ENCODE peak calls at places on chromosome 5, in eight cellular contexts. One of them, this sample, is unnamed.

GRCh38 chr5:158968160-158968559 is 131.6 kb downstream of the EBF1 start:
- DNase-seq in fibroblast of lung: no peak
- DNase-seq in astrocyte: no peak
- DNase-seq in sigmoid colon: no peak
- DNase-seq in heart left ventricle: no peak
- DNase-seq in Caco-2: no peak
- DNase-seq in heart right ventricle: no peak
- DNase-seq in body of pancreas: no peak
- DNase-seq in this sample: no peak

GRCh38 chr5:56039985-56040384 is 45.2 kb upstream of the IL6ST start:
- DNase-seq in Caco-2: no peak
- DNase-seq in fibroblast of lung: no peak
- DNase-seq in astrocyte: peak; percentile 34
- DNase-seq in heart left ventricle: no peak
- DNase-seq in sigmoid colon: no peak
- DNase-seq in heart right ventricle: no peak
- DNase-seq in body of pancreas: no peak
- DNase-seq in this sample: no peak

GRCh38 chr5:53261245-53261644 is 151.7 kb upstream of the MOCS2 start:
- DNase-seq in fibroblast of lung: peak; percentile 18
- DNase-seq in heart right ventricle: no peak
- DNase-seq in astrocyte: no peak
- DNase-seq in heart left ventricle: no peak
- DNase-seq in sigmoid colon: no peak
- DNase-seq in Caco-2: no peak
- DNase-seq in body of pancreas: no peak
- DNase-seq in this sample: no peak

GRCh38 chr5:137609122-137609521 is 110.0 kb upstream of the SPOCK1 start:
- DNase-seq in Caco-2: no peak
- DNase-seq in body of pancreas: no peak
- DNase-seq in astrocyte: peak; percentile 31
- DNase-seq in sigmoid colon: no peak
- DNase-seq in fibroblast of lung: no peak
- DNase-seq in heart right ventricle: no peak
- DNase-seq in heart left ventricle: no peak
- DNase-seq in this sample: no peak

GRCh38 chr5:64921386-64921785 is 152.7 kb downstream of the CWC27 start:
- DNase-seq in heart left ventricle: no peak
- DNase-seq in Caco-2: no peak
- DNase-seq in sigmoid colon: no peak
- DNase-seq in heart right ventricle: no peak
- DNase-seq in astrocyte: no peak
- DNase-seq in fibroblast of lung: no peak
- DNase-seq in body of pancreas: no peak
- DNase-seq in this sample: no peak

GRCh38 chr5:51386916-51387853 is 3.9 kb downstream of the ISL1 start:
- DNase-seq in Caco-2: no peak
- DNase-seq in heart right ventricle: no peak
- DNase-seq in sigmoid colon: peak; percentile 68
- DNase-seq in astrocyte: no peak
- DNase-seq in body of pancreas: no peak
- DNase-seq in fibroblast of lung: no peak
- DNase-seq in heart left ventricle: no peak
- DNase-seq in this sample: no peak

GRCh38 chr5:37005946-37006540 is 129.5 kb downstream of the NIPBL start:
- DNase-seq in astrocyte: peak; percentile 6
- DNase-seq in sigmoid colon: no peak
- DNase-seq in heart left ventricle: no peak
- DNase-seq in body of pancreas: no peak
- DNase-seq in fibroblast of lung: peak; percentile 53
- DNase-seq in heart right ventricle: no peak
- DNase-seq in Caco-2: no peak
- DNase-seq in this sample: no peak

GRCh38 chr5:2320611-2321010 is 430.9 kb downstream of the IRX2 start:
- DNase-seq in sigmoid colon: no peak
- DNase-seq in heart left ventricle: no peak
- DNase-seq in fibroblast of lung: no peak
- DNase-seq in heart right ventricle: no peak
- DNase-seq in astrocyte: no peak
- DNase-seq in body of pancreas: no peak
- DNase-seq in Caco-2: no peak
- DNase-seq in this sample: no peak

GRCh38 chr5:60259730-60260129 is 366.2 kb upstream of the PDE4D start:
- DNase-seq in heart right ventricle: no peak
- DNase-seq in heart left ventricle: no peak
- DNase-seq in fibroblast of lung: no peak
- DNase-seq in Caco-2: no peak
- DNase-seq in body of pancreas: peak; percentile 9
- DNase-seq in astrocyte: no peak
- DNase-seq in sigmoid colon: no peak
- DNase-seq in this sample: no peak

GRCh38 chr5:53643445-53643844 is 83.0 kb downstream of the NDUFS4 start:
- DNase-seq in heart right ventricle: no peak
- DNase-seq in body of pancreas: no peak
- DNase-seq in sigmoid colon: no peak
- DNase-seq in astrocyte: peak; percentile 12
- DNase-seq in fibroblast of lung: no peak
- DNase-seq in Caco-2: no peak
- DNase-seq in heart left ventricle: no peak
- DNase-seq in this sample: no peak

GRCh38 chr5:81852277-81853004 is 101.5 kb upstream of the SSBP2 start:
- DNase-seq in astrocyte: peak; percentile 61
- DNase-seq in fibroblast of lung: peak; percentile 40
- DNase-seq in body of pancreas: peak; percentile 16
- DNase-seq in heart left ventricle: peak; percentile 33
- DNase-seq in heart right ventricle: no peak
- DNase-seq in Caco-2: no peak
- DNase-seq in sigmoid colon: peak; percentile 73
- DNase-seq in this sample: peak; percentile 80

GRCh38 chr5:101045689-101046088 is 142.6 kb upstream of the ST8SIA4 start:
- DNase-seq in fibroblast of lung: peak; percentile 43
- DNase-seq in Caco-2: no peak
- DNase-seq in sigmoid colon: no peak
- DNase-seq in body of pancreas: no peak
- DNase-seq in heart right ventricle: no peak
- DNase-seq in heart left ventricle: no peak
- DNase-seq in astrocyte: no peak
- DNase-seq in this sample: no peak

GRCh38 chr5:172985596-172985995 is 2.0 kb downstream of the ATP6V0E1 start:
- DNase-seq in sigmoid colon: no peak
- DNase-seq in body of pancreas: no peak
- DNase-seq in astrocyte: no peak
- DNase-seq in fibroblast of lung: no peak
- DNase-seq in heart left ventricle: no peak
- DNase-seq in Caco-2: no peak
- DNase-seq in heart right ventricle: no peak
- DNase-seq in this sample: no peak

GRCh38 chr5:60944904-60945759 is at the start of the genes ERCC8 and NDUFAF2:
- DNase-seq in heart left ventricle: peak; percentile 95
- DNase-seq in body of pancreas: peak; percentile 93
- DNase-seq in sigmoid colon: peak; percentile 95
- DNase-seq in Caco-2: peak; percentile 93
- DNase-seq in fibroblast of lung: peak; percentile 91
- DNase-seq in heart right ventricle: peak; percentile 92
- DNase-seq in astrocyte: peak; percentile 86
- DNase-seq in this sample: peak; percentile 96

GRCh38 chr5:126103872-126104271 is 319.3 kb upstream of the GRAMD2B start:
- DNase-seq in Caco-2: no peak
- DNase-seq in heart left ventricle: no peak
- DNase-seq in heart right ventricle: no peak
- DNase-seq in astrocyte: no peak
- DNase-seq in fibroblast of lung: no peak
- DNase-seq in sigmoid colon: no peak
- DNase-seq in body of pancreas: no peak
- DNase-seq in this sample: no peak

GRCh38 chr5:139597134-139597533 is 36.0 kb downstream of the UBE2D2 start:
- DNase-seq in Caco-2: no peak
- DNase-seq in heart left ventricle: no peak
- DNase-seq in body of pancreas: no peak
- DNase-seq in sigmoid colon: no peak
- DNase-seq in heart right ventricle: no peak
- DNase-seq in fibroblast of lung: no peak
- DNase-seq in astrocyte: no peak
- DNase-seq in this sample: no peak

GRCh38 chr5:112238473-112238872 is 180.6 kb downstream of the EPB41L4A start:
- DNase-seq in Caco-2: no peak
- DNase-seq in body of pancreas: no peak
- DNase-seq in heart left ventricle: no peak
- DNase-seq in fibroblast of lung: no peak
- DNase-seq in heart right ventricle: no peak
- DNase-seq in astrocyte: no peak
- DNase-seq in sigmoid colon: no peak
- DNase-seq in this sample: no peak

GRCh38 chr5:57690724-57691123 is 208.1 kb upstream of the ACTBL2 start:
- DNase-seq in fibroblast of lung: no peak
- DNase-seq in sigmoid colon: no peak
- DNase-seq in astrocyte: no peak
- DNase-seq in heart left ventricle: no peak
- DNase-seq in Caco-2: no peak
- DNase-seq in body of pancreas: no peak
- DNase-seq in heart right ventricle: no peak
- DNase-seq in this sample: no peak
- H3K36me3 ChIP-seq in fibroblast of lung: no peaks in the 10 kb centered on the region
- H3K36me3 ChIP-seq in sigmoid colon: no peaks in the 10 kb centered on the region
- H3K36me3 ChIP-seq in astrocyte: no peaks in the 10 kb centered on the region
- H3K36me3 ChIP-seq in heart left ventricle: no peaks in the 10 kb centered on the region
- H3K36me3 ChIP-seq in Caco-2: no peaks in the 10 kb centered on the region
- H3K36me3 ChIP-seq in body of pancreas: no peaks in the 10 kb centered on the region
- H3K36me3 ChIP-seq in heart right ventricle: no peaks in the 10 kb centered on the region
- H3K36me3 ChIP-seq in this sample: no peaks in the 10 kb centered on the region

DNA sequence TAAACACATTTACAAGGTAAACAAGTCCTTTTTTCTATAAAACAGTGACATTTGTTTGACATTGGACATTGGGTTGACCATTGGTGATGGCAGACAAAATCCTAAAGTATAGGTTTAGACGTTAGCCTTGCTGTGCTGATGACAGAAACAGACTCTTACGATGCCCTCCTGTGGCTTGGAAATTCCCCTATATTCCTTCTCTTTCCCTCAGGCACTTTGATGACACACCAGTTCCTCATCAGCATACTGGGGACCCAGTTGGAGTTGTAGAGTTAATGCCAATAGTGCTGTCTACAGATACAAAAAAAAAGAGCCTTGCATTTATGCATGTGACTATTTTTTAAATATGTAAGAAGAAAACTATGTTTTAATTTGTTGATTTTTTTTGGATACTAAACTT is 75.8 kb upstream of the SNCAIP start:
- DNase-seq in heart right ventricle: no peak
- DNase-seq in sigmoid colon: no peak
- DNase-seq in Caco-2: no peak
- DNase-seq in body of pancreas: no peak
- DNase-seq in astrocyte: no peak
- DNase-seq in fibroblast of lung: no peak
- DNase-seq in heart left ventricle: no peak
- DNase-seq in this sample: no peak
- H3K36me3 ChIP-seq in heart right ventricle: no peaks in the 10 kb centered on the region
- H3K36me3 ChIP-seq in sigmoid colon: no peaks in the 10 kb centered on the region
- H3K36me3 ChIP-seq in Caco-2: no peaks in the 10 kb centered on the region
- H3K36me3 ChIP-seq in body of pancreas: no peaks in the 10 kb centered on the region
- H3K36me3 ChIP-seq in astrocyte: no peaks in the 10 kb centered on the region
- H3K36me3 ChIP-seq in fibroblast of lung: no peaks in the 10 kb centered on the region
- H3K36me3 ChIP-seq in heart left ventricle: no peaks in the 10 kb centered on the region
- H3K36me3 ChIP-seq in this sample: no peaks in the 10 kb centered on the region

GRCh38 chr5:151128817-151129216 is 28.8 kb downstream of the ANXA6 start:
- DNase-seq in fibroblast of lung: no peak
- DNase-seq in heart right ventricle: no peak
- DNase-seq in heart left ventricle: no peak
- DNase-seq in Caco-2: no peak
- DNase-seq in sigmoid colon: no peak
- DNase-seq in astrocyte: no peak
- DNase-seq in body of pancreas: no peak
- DNase-seq in this sample: no peak

GRCh38 chr5:151125421-151125820 is 32.2 kb downstream of the ANXA6 start:
- DNase-seq in heart right ventricle: no peak
- DNase-seq in fibroblast of lung: no peak
- DNase-seq in astrocyte: no peak
- DNase-seq in sigmoid colon: no peak
- DNase-seq in body of pancreas: no peak
- DNase-seq in Caco-2: no peak
- DNase-seq in heart left ventricle: no peak
- DNase-seq in this sample: no peak

GRCh38 chr5:151130235-151130921 is 27.2 kb downstream of the ANXA6 start:
- DNase-seq in heart left ventricle: no peak
- DNase-seq in Caco-2: no peak
- DNase-seq in sigmoid colon: no peak
- DNase-seq in body of pancreas: no peak
- DNase-seq in astrocyte: no peak
- DNase-seq in heart right ventricle: no peak
- DNase-seq in fibroblast of lung: no peak
- DNase-seq in this sample: no peak

GRCh38 chr5:151126199-151126645 is 31.4 kb downstream of the ANXA6 start:
- DNase-seq in astrocyte: peak; percentile 35
- DNase-seq in body of pancreas: peak; percentile 77
- DNase-seq in heart left ventricle: peak; percentile 85
- DNase-seq in heart right ventricle: peak; percentile 65
- DNase-seq in sigmoid colon: peak; percentile 86
- DNase-seq in fibroblast of lung: peak; percentile 71
- DNase-seq in Caco-2: peak; percentile 85
- DNase-seq in this sample: peak; percentile 86

DNA sequence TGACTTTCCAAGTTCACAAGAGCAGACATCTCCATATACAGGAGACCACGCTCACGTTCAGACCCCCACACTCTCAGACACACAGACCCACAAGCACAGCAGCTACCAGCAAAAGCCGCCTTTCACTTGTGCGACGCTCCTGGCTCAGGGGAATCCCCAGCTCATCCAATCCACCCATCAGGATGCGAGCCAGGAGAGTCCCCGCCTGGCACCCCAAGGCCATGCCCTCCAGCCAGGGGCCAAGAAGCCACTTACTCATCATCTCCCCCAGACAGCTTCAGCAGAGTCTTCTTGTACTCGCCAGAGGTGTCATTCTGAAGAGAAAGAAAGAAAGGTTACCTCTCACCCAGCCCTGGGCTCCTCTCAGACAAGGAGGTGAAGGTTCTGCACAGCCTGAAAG is 29.7 kb downstream of the ANXA6 start:
- DNase-seq in heart right ventricle: no peak
- DNase-seq in Caco-2: no peak
- DNase-seq in fibroblast of lung: no peak
- DNase-seq in body of pancreas: no peak
- DNase-seq in heart left ventricle: no peak
- DNase-seq in astrocyte: no peak
- DNase-seq in sigmoid colon: no peak
- DNase-seq in this sample: no peak
- H3K36me3 ChIP-seq in heart right ventricle: peaks cover 93% of the 10 kb centered on the region
- H3K36me3 ChIP-seq in Caco-2: no peaks in the 10 kb centered on the region
- H3K36me3 ChIP-seq in fibroblast of lung: peaks cover 54% of the 10 kb centered on the region
- H3K36me3 ChIP-seq in body of pancreas: peaks cover 2% of the 10 kb centered on the region
- H3K36me3 ChIP-seq in heart left ventricle: peaks cover 95% of the 10 kb centered on the region
- H3K36me3 ChIP-seq in astrocyte: peaks cover 79% of the 10 kb centered on the region
- H3K36me3 ChIP-seq in sigmoid colon: peaks cover 98% of the 10 kb centered on the region
- H3K36me3 ChIP-seq in this sample: peaks cover 50% of the 10 kb centered on the region

GRCh38 chr5:149514512-149514911 is 36.7 kb downstream of the CSNK1A1 start:
- DNase-seq in body of pancreas: no peak
- DNase-seq in fibroblast of lung: no peak
- DNase-seq in Caco-2: no peak
- DNase-seq in astrocyte: no peak
- DNase-seq in heart left ventricle: no peak
- DNase-seq in heart right ventricle: no peak
- DNase-seq in sigmoid colon: no peak
- DNase-seq in this sample: no peak

GRCh38 chr5:149504649-149505048 is 46.6 kb downstream of the CSNK1A1 start:
- DNase-seq in Caco-2: no peak
- DNase-seq in heart right ventricle: no peak
- DNase-seq in astrocyte: no peak
- DNase-seq in sigmoid colon: no peak
- DNase-seq in heart left ventricle: no peak
- DNase-seq in body of pancreas: no peak
- DNase-seq in fibroblast of lung: no peak
- DNase-seq in this sample: no peak

GRCh38 chr5:149510136-149510535 is 41.1 kb downstream of the CSNK1A1 start:
- DNase-seq in Caco-2: no peak
- DNase-seq in fibroblast of lung: no peak
- DNase-seq in sigmoid colon: no peak
- DNase-seq in astrocyte: no peak
- DNase-seq in heart right ventricle: no peak
- DNase-seq in body of pancreas: no peak
- DNase-seq in heart left ventricle: no peak
- DNase-seq in this sample: no peak
- H3K36me3 ChIP-seq in Caco-2: no peaks in the 10 kb centered on the region
- H3K36me3 ChIP-seq in fibroblast of lung: peaks cover 26% of the 10 kb centered on the region
- H3K36me3 ChIP-seq in sigmoid colon: peaks cover 79% of the 10 kb centered on the region
- H3K36me3 ChIP-seq in astrocyte: peaks cover 70% of the 10 kb centered on the region
- H3K36me3 ChIP-seq in heart right ventricle: peaks cover 91% of the 10 kb centered on the region
- H3K36me3 ChIP-seq in body of pancreas: peaks cover 40% of the 10 kb centered on the region
- H3K36me3 ChIP-seq in heart left ventricle: peaks cover 85% of the 10 kb centered on the region
- H3K36me3 ChIP-seq in this sample: peaks cover 28% of the 10 kb centered on the region